ENCODE peak calls at places on chromosomes 4 and X, in five cellular contexts. One of them, this sample, is unnamed.
A peak's percentile ranks its signal among the peaks of the same experiment; 100 is the strongest.

GRCh38 chr4:107862658-107863057 is 37.9 kb downstream of the SGMS2 start:
- DNase-seq in K562: no peak
- DNase-seq in HepG2: peak; percentile 5
- DNase-seq in SK-N-SH: no peak
- DNase-seq in HCT116: peak; percentile 82
- DNase-seq in this sample: no peak

GRCh38 chrX:130081421-130082045 is 28.8 kb downstream of the ELF4 start:
- DNase-seq in HepG2: no peak
- DNase-seq in HCT116: no peak
- DNase-seq in K562: no peak
- DNase-seq in SK-N-SH: no peak
- DNase-seq in this sample: no peak

GRCh38 chr4:79576480-79576803 is 168.4 kb upstream of the GK2 start:
- DNase-seq in K562: peak; percentile 11
- DNase-seq in HCT116: no peak
- DNase-seq in SK-N-SH: peak; percentile 48
- DNase-seq in HepG2: peak; percentile 21
- DNase-seq in this sample: no peak

GRCh38 chr4:119696963-119697362 is 68.4 kb upstream of the PDE5A start:
- DNase-seq in HepG2: no peak
- DNase-seq in HCT116: no peak
- DNase-seq in K562: no peak
- DNase-seq in SK-N-SH: no peak
- DNase-seq in this sample: no peak

GRCh38 chr4:77473509-77473908 is 132.1 kb upstream of the CXCL13 start:
- DNase-seq in HepG2: peak; percentile 18
- DNase-seq in HCT116: peak; percentile 39
- DNase-seq in K562: peak; percentile 43
- DNase-seq in SK-N-SH: peak; percentile 15
- DNase-seq in this sample: no peak

GRCh38 chr4:3307060-3307459 is 14.2 kb downstream of the RGS12 start:
- DNase-seq in K562: no peak
- DNase-seq in HepG2: no peak
- DNase-seq in SK-N-SH: no peak
- DNase-seq in HCT116: no peak
- DNase-seq in this sample: no peak

GRCh38 chr4:23878235-23878861 is 11.5 kb downstream of the PPARGC1A start:
- DNase-seq in HCT116: no peak
- DNase-seq in K562: no peak
- DNase-seq in SK-N-SH: no peak
- DNase-seq in HepG2: no peak
- DNase-seq in this sample: no peak

GRCh38 chr4:109406337-109406931 is 27.2 kb upstream of the SEC24B start:
- DNase-seq in HepG2: peak; percentile 43
- DNase-seq in SK-N-SH: peak; percentile 29
- DNase-seq in K562: peak; percentile 36
- DNase-seq in HCT116: peak; percentile 59
- DNase-seq in this sample: no peak

GRCh38 chr4:89572224-89572858 is 264.6 kb downstream of the SNCA start:
- DNase-seq in SK-N-SH: no peak
- DNase-seq in HepG2: no peak
- DNase-seq in HCT116: no peak
- DNase-seq in K562: no peak
- DNase-seq in this sample: no peak

GRCh38 chr4:114173968-114174367 is 194.5 kb upstream of the ARSJ start:
- DNase-seq in HCT116: no peak
- DNase-seq in SK-N-SH: no peak
- DNase-seq in HepG2: no peak
- DNase-seq in K562: no peak
- DNase-seq in this sample: no peak

GRCh38 chr4:146590801-146591200 is 47.9 kb upstream of the POU4F2 start:
- DNase-seq in HepG2: no peak
- DNase-seq in SK-N-SH: no peak
- DNase-seq in HCT116: no peak
- DNase-seq in K562: no peak
- DNase-seq in this sample: no peak

GRCh38 chr4:126603210-126603609 is 1029.5 kb upstream of the INTU start:
- DNase-seq in HCT116: no peak
- DNase-seq in HepG2: no peak
- DNase-seq in K562: no peak
- DNase-seq in SK-N-SH: no peak
- DNase-seq in this sample: no peak
- TF ChIP-seq ZBTB33 in HCT116: no peak
- TF ChIP-seq ZBTB33 in HepG2: no peak
- TF ChIP-seq ZBTB33 in K562: no peak
- TF ChIP-seq ZBTB33 in SK-N-SH: no peak
- TF ChIP-seq ZBTB33 in this sample: no peak

GRCh38 chrX:18210470-18210869 is 10.2 kb downstream of the BEND2 start:
- DNase-seq in HepG2: no peak
- DNase-seq in K562: no peak
- DNase-seq in SK-N-SH: no peak
- DNase-seq in HCT116: no peak
- DNase-seq in this sample: no peak
- TF ChIP-seq ZBTB33 in HepG2: no peak
- TF ChIP-seq ZBTB33 in K562: no peak
- TF ChIP-seq ZBTB33 in SK-N-SH: no peak
- TF ChIP-seq ZBTB33 in HCT116: no peak
- TF ChIP-seq ZBTB33 in this sample: no peak

GRCh38 chr4:8838911-8839431 is 32.7 kb downstream of the HMX1 start:
- DNase-seq in SK-N-SH: peak; percentile 48
- DNase-seq in K562: no peak
- DNase-seq in HCT116: no peak
- DNase-seq in HepG2: no peak
- DNase-seq in this sample: no peak

GRCh38 chr4:8835521-8836365 is 35.9 kb downstream of the HMX1 start:
- DNase-seq in HepG2: no peak
- DNase-seq in K562: no peak
- DNase-seq in HCT116: no peak
- DNase-seq in SK-N-SH: peak; percentile 20
- DNase-seq in this sample: no peak

GRCh38 chr4:8836664-8837171 is 34.9 kb downstream of the HMX1 start:
- DNase-seq in SK-N-SH: no peak
- DNase-seq in HCT116: no peak
- DNase-seq in K562: no peak
- DNase-seq in HepG2: no peak
- DNase-seq in this sample: no peak

GRCh38 chr4:8838296-8838695 is 33.3 kb downstream of the HMX1 start:
- DNase-seq in K562: no peak
- DNase-seq in HepG2: no peak
- DNase-seq in HCT116: no peak
- DNase-seq in SK-N-SH: peak; percentile 1
- DNase-seq in this sample: no peak

GRCh38 chr4:8837181-8837811 is 34.3 kb downstream of the HMX1 start:
- DNase-seq in K562: no peak
- DNase-seq in HCT116: no peak
- DNase-seq in SK-N-SH: peak; percentile 26
- DNase-seq in HepG2: no peak
- DNase-seq in this sample: no peak
- TF ChIP-seq ZBTB33 in K562: no peak
- TF ChIP-seq ZBTB33 in HCT116: no peak
- TF ChIP-seq ZBTB33 in SK-N-SH: no peak
- TF ChIP-seq ZBTB33 in HepG2: no peak
- TF ChIP-seq ZBTB33 in this sample: no peak

GRCh38 chr4:163878336-163879121 is 384.0 kb downstream of the TMA16 start:
- DNase-seq in K562: no peak
- DNase-seq in HepG2: no peak
- DNase-seq in HCT116: no peak
- DNase-seq in SK-N-SH: no peak
- DNase-seq in this sample: no peak

GRCh38 chr4:163871078-163871477 is 376.6 kb downstream of the TMA16 start:
- DNase-seq in K562: no peak
- DNase-seq in HepG2: no peak
- DNase-seq in HCT116: no peak
- DNase-seq in SK-N-SH: no peak
- DNase-seq in this sample: no peak

GRCh38 chr4:163875327-163875726 is 380.8 kb downstream of the TMA16 start:
- DNase-seq in HepG2: no peak
- DNase-seq in HCT116: no peak
- DNase-seq in K562: no peak
- DNase-seq in SK-N-SH: no peak
- DNase-seq in this sample: no peak
- TF ChIP-seq ZBTB33 in HepG2: no peak
- TF ChIP-seq ZBTB33 in HCT116: no peak
- TF ChIP-seq ZBTB33 in K562: no peak
- TF ChIP-seq ZBTB33 in SK-N-SH: no peak
- TF ChIP-seq ZBTB33 in this sample: no peak

GRCh38 chr4:75633846-75634245 is 3.5 kb upstream of the CDKL2 start:
- DNase-seq in K562: no peak
- DNase-seq in HepG2: no peak
- DNase-seq in HCT116: no peak
- DNase-seq in SK-N-SH: no peak
- DNase-seq in this sample: no peak

GRCh38 chr4:75634281-75634680 is 4.0 kb upstream of the CDKL2 start:
- DNase-seq in SK-N-SH: no peak
- DNase-seq in HepG2: no peak
- DNase-seq in HCT116: no peak
- DNase-seq in K562: no peak
- DNase-seq in this sample: no peak

GRCh38 chr4:75630932-75631320 is 598 bp upstream of the CDKL2 start:
- DNase-seq in SK-N-SH: no peak
- DNase-seq in HepG2: no peak
- DNase-seq in K562: no peak
- DNase-seq in HCT116: no peak
- DNase-seq in this sample: no peak

GRCh38 chr4:75629239-75629638 is 1.1 kb downstream of the CDKL2 start:
- DNase-seq in SK-N-SH: no peak
- DNase-seq in HCT116: no peak
- DNase-seq in HepG2: no peak
- DNase-seq in K562: no peak
- DNase-seq in this sample: no peak

GRCh38 chr4:75630174-75630931 is at the start of gene CDKL2:
- DNase-seq in SK-N-SH: peak; percentile 96
- DNase-seq in HepG2: no peak
- DNase-seq in K562: no peak
- DNase-seq in HCT116: peak; percentile 81
- DNase-seq in this sample: peak; percentile 37
- TF ChIP-seq ZBTB33 in SK-N-SH: no peak
- TF ChIP-seq ZBTB33 in HepG2: no peak
- TF ChIP-seq ZBTB33 in K562: peak; percentile 91
- TF ChIP-seq ZBTB33 in HCT116: no peak
- TF ChIP-seq ZBTB33 in this sample: no peak